ENCODE peak calls at places on chromosomes 3 and 15, in seven cellular contexts. One of them, this sample, is unnamed. For H4K20me1, the result is how much of the 10 kb centered on the place peaks cover.

GRCh38 chr15:43794269-43795037 is 2.3 kb downstream of the SERF2 start:
- DNase-seq in mammary epithelial cell: no peak
- DNase-seq in H9: no peak
- DNase-seq in GM23338: no peak
- DNase-seq in keratinocyte: no peak
- DNase-seq in PC-3: no peak
- DNase-seq in hepatocyte: no peak
- DNase-seq in this sample: no peak

GRCh38 chr3:196849180-196849721 is 18.5 kb upstream of the SENP5 start:
- DNase-seq in mammary epithelial cell: no peak
- DNase-seq in H9: no peak
- DNase-seq in GM23338: no peak
- DNase-seq in keratinocyte: no peak
- DNase-seq in PC-3: no peak
- DNase-seq in hepatocyte: no peak
- DNase-seq in this sample: no peak

GRCh38 chr3:14570089-14570488 is 29.9 kb upstream of the GRIP2 start:
- DNase-seq in mammary epithelial cell: no peak
- DNase-seq in H9: no peak
- DNase-seq in GM23338: no peak
- DNase-seq in keratinocyte: no peak
- DNase-seq in PC-3: no peak
- DNase-seq in hepatocyte: no peak
- DNase-seq in this sample: no peak

GRCh38 chr3:64902117-64902516 is 214.3 kb upstream of the ADAMTS9 start:
- DNase-seq in mammary epithelial cell: no peak
- DNase-seq in H9: no peak
- DNase-seq in GM23338: no peak
- DNase-seq in keratinocyte: no peak
- DNase-seq in PC-3: no peak
- DNase-seq in hepatocyte: no peak
- DNase-seq in this sample: no peak

GRCh38 chr3:194087995-194088841 is 47.7 kb upstream of the HES1 start:
- DNase-seq in mammary epithelial cell: no peak
- DNase-seq in H9: no peak
- DNase-seq in GM23338: no peak
- DNase-seq in keratinocyte: no peak
- DNase-seq in PC-3: no peak
- DNase-seq in hepatocyte: no peak
- DNase-seq in this sample: no peak

GRCh38 chr3:197542741-197543454 is 12.9 kb downstream of the BDH1 start:
- DNase-seq in mammary epithelial cell: no peak
- DNase-seq in H9: no peak
- DNase-seq in GM23338: no peak
- DNase-seq in keratinocyte: no peak
- DNase-seq in PC-3: no peak
- DNase-seq in hepatocyte: no peak
- DNase-seq in this sample: no peak

GRCh38 chr3:48739955-48740823 is 23.2 kb upstream of the IP6K2 start:
- DNase-seq in mammary epithelial cell: peak
- DNase-seq in H9: peak
- DNase-seq in GM23338: peak
- DNase-seq in keratinocyte: peak
- DNase-seq in PC-3: peak
- DNase-seq in hepatocyte: peak
- DNase-seq in this sample: no peak

GRCh38 chr3:172034786-172035685 is 4.3 kb upstream of the FNDC3B start:
- DNase-seq in mammary epithelial cell: no peak
- DNase-seq in H9: peak
- DNase-seq in GM23338: peak
- DNase-seq in keratinocyte: no peak
- DNase-seq in PC-3: peak
- DNase-seq in hepatocyte: peak
- DNase-seq in this sample: peak

GRCh38 chr15:59062985-59063384 is 42.0 kb upstream of the CCNB2 start:
- DNase-seq in mammary epithelial cell: no peak
- DNase-seq in H9: no peak
- DNase-seq in GM23338: no peak
- DNase-seq in keratinocyte: no peak
- DNase-seq in PC-3: no peak
- DNase-seq in hepatocyte: no peak
- DNase-seq in this sample: no peak

GRCh38 chr3:57164606-57165573 is at the start of gene IL17RD:
- DNase-seq in mammary epithelial cell: peak
- DNase-seq in H9: peak
- DNase-seq in GM23338: peak
- DNase-seq in keratinocyte: no peak
- DNase-seq in PC-3: peak
- DNase-seq in hepatocyte: peak
- DNase-seq in this sample: peak

GRCh38 chr15:68310178-68310810 is 32.7 kb downstream of the FEM1B start:
- DNase-seq in mammary epithelial cell: no peak
- DNase-seq in H9: peak
- DNase-seq in GM23338: no peak
- DNase-seq in keratinocyte: no peak
- DNase-seq in PC-3: no peak
- DNase-seq in hepatocyte: peak
- DNase-seq in this sample: no peak

GRCh38 chr3:146414010-146414409 is 55.4 kb downstream of the PLSCR2 start:
- DNase-seq in mammary epithelial cell: no peak
- DNase-seq in H9: no peak
- DNase-seq in GM23338: no peak
- DNase-seq in keratinocyte: no peak
- DNase-seq in PC-3: no peak
- DNase-seq in hepatocyte: no peak
- DNase-seq in this sample: no peak

GRCh38 chr3:79817224-79817623 is 49.4 kb upstream of the ROBO1 start:
- DNase-seq in mammary epithelial cell: no peak
- DNase-seq in H9: no peak
- DNase-seq in GM23338: no peak
- DNase-seq in keratinocyte: no peak
- DNase-seq in PC-3: no peak
- DNase-seq in hepatocyte: no peak
- DNase-seq in this sample: no peak
- H4K20me1 ChIP-seq in mammary epithelial cell: under half
- H4K20me1 ChIP-seq in H9: under half
- H4K20me1 ChIP-seq in GM23338: under half
- H4K20me1 ChIP-seq in keratinocyte: under half
- H4K20me1 ChIP-seq in PC-3: under half
- H4K20me1 ChIP-seq in hepatocyte: under half
- H4K20me1 ChIP-seq in this sample: under half

GRCh38 chr15:50636146-50636545 is 50.5 kb downstream of the TRPM7 start:
- DNase-seq in mammary epithelial cell: no peak
- DNase-seq in H9: no peak
- DNase-seq in GM23338: no peak
- DNase-seq in keratinocyte: no peak
- DNase-seq in PC-3: no peak
- DNase-seq in hepatocyte: no peak
- DNase-seq in this sample: no peak

GRCh38 chr15:50641318-50641717 is 45.3 kb downstream of the TRPM7 start:
- DNase-seq in mammary epithelial cell: no peak
- DNase-seq in H9: no peak
- DNase-seq in GM23338: no peak
- DNase-seq in keratinocyte: no peak
- DNase-seq in PC-3: no peak
- DNase-seq in hepatocyte: no peak
- DNase-seq in this sample: no peak
- H4K20me1 ChIP-seq in mammary epithelial cell: under half
- H4K20me1 ChIP-seq in H9: under half
- H4K20me1 ChIP-seq in GM23338: under half
- H4K20me1 ChIP-seq in keratinocyte: under half
- H4K20me1 ChIP-seq in PC-3: under half
- H4K20me1 ChIP-seq in hepatocyte: under half
- H4K20me1 ChIP-seq in this sample: under half

GRCh38 chr3:129602309-129602708 is 4.2 kb downstream of the PLXND1 start:
- DNase-seq in mammary epithelial cell: no peak
- DNase-seq in H9: peak
- DNase-seq in GM23338: peak
- DNase-seq in keratinocyte: no peak
- DNase-seq in PC-3: no peak
- DNase-seq in hepatocyte: no peak
- DNase-seq in this sample: no peak

GRCh38 chr3:129602730-129603560 is 3.5 kb downstream of the PLXND1 start:
- DNase-seq in mammary epithelial cell: no peak
- DNase-seq in H9: peak
- DNase-seq in GM23338: peak
- DNase-seq in keratinocyte: no peak
- DNase-seq in PC-3: peak
- DNase-seq in hepatocyte: peak
- DNase-seq in this sample: peak

GRCh38 chr3:129603561-129603942 is 2.9 kb downstream of the PLXND1 start:
- DNase-seq in mammary epithelial cell: no peak
- DNase-seq in H9: no peak
- DNase-seq in GM23338: no peak
- DNase-seq in keratinocyte: no peak
- DNase-seq in PC-3: no peak
- DNase-seq in hepatocyte: no peak
- DNase-seq in this sample: no peak

GRCh38 chr3:129600348-129600747 is 6.1 kb downstream of the PLXND1 start:
- DNase-seq in mammary epithelial cell: no peak
- DNase-seq in H9: no peak
- DNase-seq in GM23338: no peak
- DNase-seq in keratinocyte: no peak
- DNase-seq in PC-3: no peak
- DNase-seq in hepatocyte: no peak
- DNase-seq in this sample: no peak

GRCh38 chr3:129601713-129602112 is 4.8 kb downstream of the PLXND1 start:
- DNase-seq in mammary epithelial cell: no peak
- DNase-seq in H9: no peak
- DNase-seq in GM23338: no peak
- DNase-seq in keratinocyte: no peak
- DNase-seq in PC-3: no peak
- DNase-seq in hepatocyte: no peak
- DNase-seq in this sample: no peak
- H4K20me1 ChIP-seq in mammary epithelial cell: under half
- H4K20me1 ChIP-seq in H9: under half
- H4K20me1 ChIP-seq in GM23338: under half
- H4K20me1 ChIP-seq in keratinocyte: under half
- H4K20me1 ChIP-seq in PC-3: under half
- H4K20me1 ChIP-seq in hepatocyte: under half
- H4K20me1 ChIP-seq in this sample: under half

DNA sequence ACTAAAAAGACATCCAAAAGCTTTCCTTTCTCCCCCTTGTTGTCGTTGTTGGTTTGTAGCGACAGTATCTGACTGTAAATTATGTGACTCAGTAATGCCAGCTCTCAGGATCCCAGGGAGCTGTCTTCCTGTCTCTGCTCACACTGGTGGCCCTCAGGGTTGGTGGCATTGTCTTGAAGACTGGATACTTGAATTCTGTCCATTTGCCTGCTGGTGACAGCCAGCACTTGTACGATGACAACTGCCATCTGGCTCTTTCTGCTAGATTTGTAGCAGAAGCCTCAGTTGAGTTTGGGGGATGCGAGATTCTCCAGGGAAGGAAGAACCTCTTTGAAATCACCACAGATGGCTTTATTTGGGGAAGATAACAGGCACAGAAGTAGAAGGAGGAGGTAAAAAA is 120.8 kb downstream of the ARPP21 start:
- DNase-seq in mammary epithelial cell: no peak
- DNase-seq in H9: no peak
- DNase-seq in GM23338: no peak
- DNase-seq in keratinocyte: no peak
- DNase-seq in PC-3: no peak
- DNase-seq in hepatocyte: no peak
- DNase-seq in this sample: no peak
- H4K20me1 ChIP-seq in mammary epithelial cell: under half
- H4K20me1 ChIP-seq in H9: under half
- H4K20me1 ChIP-seq in GM23338: under half
- H4K20me1 ChIP-seq in keratinocyte: under half
- H4K20me1 ChIP-seq in PC-3: under half
- H4K20me1 ChIP-seq in hepatocyte: under half
- H4K20me1 ChIP-seq in this sample: under half

GRCh38 chr3:164048451-164048850 is 1029.8 kb downstream of the SI start:
- DNase-seq in mammary epithelial cell: no peak
- DNase-seq in H9: no peak
- DNase-seq in GM23338: no peak
- DNase-seq in keratinocyte: no peak
- DNase-seq in PC-3: no peak
- DNase-seq in hepatocyte: no peak
- DNase-seq in this sample: no peak

DNA sequence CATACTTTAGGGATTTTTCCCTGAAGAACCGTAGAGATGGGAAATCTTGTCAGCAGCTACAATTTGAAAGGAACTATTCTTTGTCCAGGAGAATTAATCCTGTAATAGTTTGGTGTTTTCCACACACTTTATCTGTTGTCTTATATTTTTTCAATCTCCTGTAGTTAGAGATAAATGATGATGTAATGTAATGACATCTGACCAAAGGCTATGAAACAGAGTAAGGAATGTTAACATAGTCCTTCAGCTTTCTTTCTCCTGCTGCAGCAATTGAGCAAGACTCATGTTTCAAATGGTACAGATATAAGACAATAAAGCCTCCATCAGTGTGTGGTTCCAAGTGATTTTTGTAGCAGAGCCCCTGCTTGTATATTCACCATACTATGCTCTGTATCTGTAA is 1028.5 kb downstream of the SI start:
- DNase-seq in mammary epithelial cell: no peak
- DNase-seq in H9: no peak
- DNase-seq in GM23338: no peak
- DNase-seq in keratinocyte: no peak
- DNase-seq in PC-3: no peak
- DNase-seq in hepatocyte: no peak
- DNase-seq in this sample: no peak
- H4K20me1 ChIP-seq in mammary epithelial cell: under half
- H4K20me1 ChIP-seq in H9: under half
- H4K20me1 ChIP-seq in GM23338: under half
- H4K20me1 ChIP-seq in keratinocyte: under half
- H4K20me1 ChIP-seq in PC-3: under half
- H4K20me1 ChIP-seq in hepatocyte: under half
- H4K20me1 ChIP-seq in this sample: under half

This sample was measured in PC-9.